ENCODE peak calls at places on chromosome 7, in nine cellular contexts. E is small intestine, H is psoas muscle, W is A549, F is heart right ventricle, C is left lung, D is PC-3, U is GM12878, R is fibroblast of lung. M is an unnamed sample.
A peak's percentile ranks its signal among the peaks of the same experiment; 100 is the strongest.

GRCh38 chr7:64869912-64870562 is 33.0 kb upstream of the ZNF273 start:
- DNase-seq in H (no peak), R (no peak), C (no peak), F (no peak), U (no peak), E (no peak), D (no peak), W (no peak), M (peak; percentile 57)

GRCh38 chr7:143487566-143487965 is 9.9 kb downstream of the TAS2R41 start:
- DNase-seq in F (peak; percentile 35), R (peak; percentile 20), C (peak; percentile 78), D (no peak), U (no peak), H (peak; percentile 43), E (peak; percentile 78), W (no peak), M (peak; percentile 86)

GRCh38 chr7:128056901-128057300 is 25.7 kb upstream of the LRRC4 start:
- DNase-seq in W (no peak), H (no peak), E (no peak), F (no peak), U (no peak), D (no peak), R (peak; percentile 96), C (no peak), M (no peak)

GRCh38 chr7:142669074-142669654 is 80.1 kb upstream of the PRSS1 start:
- DNase-seq in R (peak; percentile 7), C (no peak), F (no peak), E (peak; percentile 26), D (peak; percentile 68), H (no peak), W (no peak), U (no peak), M (no peak)

GRCh38 chr7:80729586-80730320 is 91.3 kb downstream of the CD36 start:
- DNase-seq in E (no peak), R (peak; percentile 59), F (no peak), C (no peak), H (no peak), W (no peak), D (peak; percentile 43), U (no peak), M (no peak)

GRCh38 chr7:134910214-134910890 is 76.0 kb upstream of the AGBL3 start:
- DNase-seq in E (peak; percentile 80), C (no peak), W (no peak), R (no peak), U (no peak), F (no peak), D (no peak), H (no peak), M (no peak)

GRCh38 chr7:130286881-130287280 is 6.1 kb upstream of the CPA4 start:
- DNase-seq in W (no peak), F (no peak), E (no peak), D (peak; percentile 19), H (no peak), R (peak; percentile 76), C (no peak), U (no peak), M (no peak)

GRCh38 chr7:76259124-76260086 is 43.1 kb upstream of the HSPB1 start:
- DNase-seq in W (no peak), D (no peak), U (no peak), R (no peak), H (no peak), E (no peak), F (no peak), C (no peak), M (no peak)

GRCh38 chr7:99881370-99881769 is 4.5 kb upstream of the OR2AE1 start:
- DNase-seq in C (no peak), H (no peak), U (no peak), F (no peak), W (no peak), R (no peak), D (no peak), E (no peak), M (no peak)

GRCh38 chr7:135169141-135169935 is 1.2 kb downstream of the CYREN start:
- DNase-seq in C (peak; percentile 73), D (peak; percentile 82), F (peak; percentile 30), W (peak; percentile 76), E (peak; percentile 37), U (no peak), R (peak; percentile 67), H (peak; percentile 48), M (no peak)

GRCh38 chr7:5692112-5692844 is 89.2 kb downstream of the RNF216 start:
- DNase-seq in H (peak; percentile 89), E (no peak), D (peak; percentile 93), U (no peak), F (peak; percentile 80), R (peak; percentile 98), W (peak; percentile 86), C (no peak), M (peak; percentile 94)

GRCh38 chr7:102728-103127 is 89.6 kb upstream of the FAM20C start:
- DNase-seq in C (no peak), E (no peak), F (no peak), R (no peak), U (no peak), H (no peak), D (no peak), W (no peak), M (no peak)

GRCh38 chr7:100208911-100209408 is 10.8 kb upstream of the PVRIG start:
- DNase-seq in H (no peak), U (peak; percentile 87), D (no peak), F (no peak), R (no peak), W (no peak), E (peak; percentile 78), C (no peak), M (no peak)

GRCh38 chr7:157983442-157984137 is 604.0 kb downstream of the PTPRN2 start:
- DNase-seq in C (no peak), H (no peak), U (no peak), W (peak; percentile 12), F (no peak), D (no peak), R (no peak), E (no peak), M (peak; percentile 64)

GRCh38 chr7:157984138-157984913 is 603.3 kb downstream of the PTPRN2 start:
- DNase-seq in R (no peak), F (no peak), H (no peak), U (no peak), W (no peak), E (no peak), D (no peak), C (no peak), M (no peak)

GRCh38 chr7:157986051-157986450 is 601.6 kb downstream of the PTPRN2 start:
- DNase-seq in D (no peak), R (no peak), W (no peak), F (no peak), E (no peak), H (no peak), U (no peak), C (no peak), M (no peak)

GRCh38 chr7:157984914-157985163 is 602.8 kb downstream of the PTPRN2 start:
- DNase-seq in E (no peak), H (no peak), U (no peak), R (no peak), D (no peak), C (no peak), F (no peak), W (no peak), M (peak; percentile 63)

GRCh38 chr7:157985636-157986035 is 602.0 kb downstream of the PTPRN2 start:
- DNase-seq in C (peak; percentile 15), F (no peak), E (no peak), H (no peak), R (no peak), U (no peak), D (no peak), W (no peak), M (peak; percentile 49)
- H3K9me3 ChIP-seq in C (no peaks in the 10 kb centered on the region), F (no peaks in the 10 kb centered on the region), E (no peaks in the 10 kb centered on the region), H (no peaks in the 10 kb centered on the region), R (no peaks in the 10 kb centered on the region), U (no peaks in the 10 kb centered on the region), D (no peaks in the 10 kb centered on the region), W (no peaks in the 10 kb centered on the region), M (no peaks in the 10 kb centered on the region)

DNA sequence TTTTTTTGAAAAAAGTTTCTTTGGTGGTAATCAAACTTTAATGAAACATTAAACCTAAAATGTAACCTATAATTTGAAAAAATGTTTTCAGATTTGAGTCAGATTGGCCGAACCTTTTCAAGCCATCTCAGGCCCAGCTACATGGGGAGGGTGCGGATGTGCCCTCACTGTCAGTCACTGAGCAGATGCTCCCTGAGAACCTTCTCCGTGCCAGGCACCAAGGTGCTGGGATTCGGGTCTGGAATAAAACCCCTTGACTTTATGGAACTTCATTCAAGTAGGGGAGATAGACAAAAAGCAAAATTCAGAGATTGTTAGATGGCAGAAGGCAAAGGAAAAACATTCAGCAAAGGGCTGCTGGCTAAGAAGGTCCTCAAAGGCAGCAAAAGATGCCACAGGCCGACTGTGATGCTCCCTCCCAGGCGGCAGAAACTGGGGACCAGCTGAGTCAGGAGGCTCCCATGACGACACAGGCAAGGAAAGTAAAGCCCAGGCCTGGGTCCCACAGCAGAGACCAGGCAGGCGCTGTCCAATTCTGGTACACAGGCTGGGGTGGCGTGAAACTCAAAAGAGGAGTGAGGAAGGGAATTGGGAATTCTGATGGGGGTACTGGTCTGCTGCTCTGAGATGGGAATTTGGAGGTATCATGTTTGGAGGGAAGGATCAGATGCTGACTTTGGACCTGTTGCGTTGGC is 82.2 kb upstream of the DDC start:
- DNase-seq in U (no peak), R (no peak), W (no peak), F (no peak), C (no peak), E (no peak), H (no peak), D (no peak), M (peak; percentile 51)
- H3K4me1 ChIP-seq in U (no peaks in the 10 kb centered on the region), R (no peaks in the 10 kb centered on the region), W (no peaks in the 10 kb centered on the region), F (peaks cover 9% of the 10 kb centered on the region), C (no peaks in the 10 kb centered on the region), E (no peaks in the 10 kb centered on the region), H (peaks cover 29% of the 10 kb centered on the region), D (no peaks in the 10 kb centered on the region), M (no peaks in the 10 kb centered on the region)

GRCh38 chr7:158143196-158144120 is 444.2 kb downstream of the PTPRN2 start:
- DNase-seq in R (no peak), E (no peak), C (no peak), F (no peak), D (no peak), H (no peak), W (no peak), U (no peak), M (no peak)

GRCh38 chr7:158142657-158143056 is 445.0 kb downstream of the PTPRN2 start:
- DNase-seq in E (no peak), W (no peak), H (no peak), R (no peak), C (no peak), F (no peak), U (no peak), D (no peak), M (no peak)

GRCh38 chr7:158141221-158141582 is 446.4 kb downstream of the PTPRN2 start:
- DNase-seq in W (no peak), E (no peak), R (no peak), U (no peak), F (no peak), D (no peak), C (no peak), H (no peak), M (no peak)

GRCh38 chr7:158141806-158142518 is 445.7 kb downstream of the PTPRN2 start:
- DNase-seq in U (no peak), H (no peak), E (no peak), C (no peak), F (no peak), R (no peak), W (no peak), D (no peak), M (peak; percentile 69)

GRCh38 chr7:158145370-158145769 is 442.3 kb downstream of the PTPRN2 start:
- DNase-seq in C (no peak), W (no peak), F (no peak), U (no peak), H (no peak), D (no peak), R (no peak), E (no peak), M (no peak)
- H3K9me3 ChIP-seq in C (no peaks in the 10 kb centered on the region), W (peaks cover 13% of the 10 kb centered on the region), F (no peaks in the 10 kb centered on the region), U (peaks cover 7% of the 10 kb centered on the region), H (no peaks in the 10 kb centered on the region), D (peaks cover 21% of the 10 kb centered on the region), R (peaks cover 5% of the 10 kb centered on the region), E (no peaks in the 10 kb centered on the region), M (peaks cover 4% of the 10 kb centered on the region)

GRCh38 chr7:2516194-2516555 is 3.4 kb upstream of the LFNG start:
- DNase-seq in R (no peak), W (peak; percentile 56), H (no peak), C (no peak), U (no peak), F (no peak), E (no peak), D (no peak), M (no peak)
- H3K4me1 ChIP-seq in R (peaks cover 31% of the 10 kb centered on the region), W (peaks cover 46% of the 10 kb centered on the region), H (no peaks in the 10 kb centered on the region), C (peaks cover 41% of the 10 kb centered on the region), U (peaks cover 22% of the 10 kb centered on the region), F (peaks cover 29% of the 10 kb centered on the region), E (peaks cover 3% of the 10 kb centered on the region), D (peaks cover 27% of the 10 kb centered on the region), M (no peaks in the 10 kb centered on the region)